ENCODE peak calls at places on chromosome 21, in four cellular contexts. R is tibial artery, G is heart left ventricle, T is fibroblast of lung. K is an unnamed sample.

GRCh38 chr21:31873275-31873695 is 465 bp downstream of the HUNK start:
- DNase-seq in R (no peak), G (no peak), T (no peak), K (peak; percentile 32)

GRCh38 chr21:46459024-46459355 is 299 bp downstream of the DIP2A start:
- DNase-seq in R (no peak), G (no peak), T (no peak), K (no peak)

GRCh38 chr21:28832013-28832714 is 160.5 kb downstream of the LTN1 start:
- DNase-seq in R (no peak), G (no peak), T (no peak), K (no peak)

GRCh38 chr21:16117331-16117730 is 387.5 kb downstream of the USP25 start:
- DNase-seq in R (no peak), G (no peak), T (no peak), K (no peak)

GRCh38 chr21:27606422-27606821 is 639.5 kb upstream of the ADAMTS5 start:
- DNase-seq in R (no peak), G (no peak), T (no peak), K (no peak)

GRCh38 chr21:25563399-25564116 is 43.7 kb downstream of the MRPL39 start:
- DNase-seq in R (no peak), G (no peak), T (peak; percentile 53), K (no peak)

GRCh38 chr21:46048926-46049889 is 48.7 kb upstream of the COL6A2 start:
- DNase-seq in R (peak; percentile 93), G (peak; percentile 89), T (peak; percentile 100), K (peak; percentile 36)

GRCh38 chr21:45607021-45607921 is 36.3 kb upstream of the PCBP3 start:
- DNase-seq in R (peak; percentile 31), G (no peak), T (no peak), K (no peak)

GRCh38 chr21:35198004-35198403 is 148.9 kb upstream of the RUNX1 start:
- DNase-seq in R (no peak), G (no peak), T (peak; percentile 74), K (no peak)

GRCh38 chr21:17819878-17820232 is 699 bp upstream of the C21orf91 start:
- DNase-seq in R (no peak), G (no peak), T (no peak), K (no peak)

GRCh38 chr21:45064618-45065399 is 9.6 kb upstream of the ADARB1 start:
- DNase-seq in R (peak; percentile 73), G (no peak), T (no peak), K (no peak)

GRCh38 chr21:31203371-31204054 is 140.5 kb downstream of the TIAM1 start:
- DNase-seq in R (no peak), G (no peak), T (peak; percentile 45), K (no peak)

GRCh38 chr21:45778686-45779085 is 135.2 kb downstream of the PCBP3 start:
- DNase-seq in R (no peak), G (no peak), T (no peak), K (no peak)

GRCh38 chr21:31290765-31291164 is 53.3 kb downstream of the TIAM1 start:
- DNase-seq in R (no peak), G (no peak), T (no peak), K (no peak)

GRCh38 chr21:45119812-45120211 is 45.4 kb downstream of the ADARB1 start:
- DNase-seq in R (no peak), G (no peak), T (no peak), K (no peak)

GRCh38 chr21:31798842-31799691 is 67.1 kb upstream of the SCAF4 start:
- DNase-seq in R (no peak), G (no peak), T (no peak), K (no peak)

GRCh38 chr21:45852886-45853400 is 128.6 kb upstream of the COL6A1 start:
- DNase-seq in R (no peak), G (no peak), T (no peak), K (no peak)

GRCh38 chr21:15001773-15002647 is 62.8 kb downstream of the NRIP1 start:
- DNase-seq in R (no peak), G (no peak), T (no peak), K (no peak)

GRCh38 chr21:35153671-35154070 is 104.6 kb upstream of the RUNX1 start:
- DNase-seq in R (no peak), G (no peak), T (no peak), K (no peak)

GRCh38 chr21:45293726-45294401 is 6.2 kb upstream of the POFUT2 start:
- DNase-seq in R (no peak), G (no peak), T (no peak), K (peak; percentile 27)

GRCh38 chr21:28447453-28447852 is 545.2 kb downstream of the LTN1 start:
- DNase-seq in R (no peak), G (no peak), T (no peak), K (no peak)

GRCh38 chr21:24424786-24425185 is 1182.5 kb downstream of the MRPL39 start:
- DNase-seq in R (no peak), G (no peak), T (no peak), K (no peak)

GRCh38 chr21:16534408-16535099 is 804.8 kb downstream of the USP25 start:
- DNase-seq in R (peak; percentile 87), G (peak; percentile 71), T (peak; percentile 87), K (peak; percentile 46)

GRCh38 chr21:16179732-16180131 is 449.9 kb downstream of the USP25 start:
- DNase-seq in R (no peak), G (no peak), T (no peak), K (no peak)

GRCh38 chr21:28256420-28256831 is 736.3 kb downstream of the LTN1 start:
- DNase-seq in R (no peak), G (no peak), T (no peak), K (peak; percentile 65)

GRCh38 chr21:34845521-34846213 is 176.9 kb downstream of the CLIC6 start:
- DNase-seq in R (no peak), G (no peak), T (peak; percentile 93), K (no peak)

GRCh38 chr21:25402134-25402957 is 204.9 kb downstream of the MRPL39 start:
- DNase-seq in R (no peak), G (no peak), T (no peak), K (no peak)

GRCh38 chr21:45452696-45453307 is 47.8 kb downstream of the COL18A1 start:
- DNase-seq in R (no peak), G (no peak), T (no peak), K (no peak)

GRCh38 chr21:27157097-27157496 is 190.2 kb upstream of the ADAMTS5 start:
- DNase-seq in R (no peak), G (no peak), T (no peak), K (no peak)

GRCh38 chr21:28393279-28393678 is 599.4 kb downstream of the LTN1 start:
- DNase-seq in R (no peak), G (no peak), T (no peak), K (peak; percentile 59)

GRCh38 chr21:21921410-21922232 is 923.4 kb downstream of the NCAM2 start:
- DNase-seq in R (no peak), G (no peak), T (peak; percentile 37), K (no peak)

GRCh38 chr21:29008373-29008772 is 10.8 kb downstream of the RWDD2B start:
- DNase-seq in R (no peak), G (no peak), T (no peak), K (no peak)

GRCh38 chr21:45590726-45591618 is 48.7 kb upstream of the SLC19A1 start:
- DNase-seq in R (peak; percentile 62), G (peak; percentile 40), T (no peak), K (no peak)

GRCh38 chr21:37231671-37232070 is 35.5 kb downstream of the VPS26C start:
- DNase-seq in R (no peak), G (no peak), T (no peak), K (no peak)

GRCh38 chr21:34598931-34599400 is 15.9 kb downstream of the RCAN1 start:
- DNase-seq in R (no peak), G (no peak), T (peak; percentile 38), K (no peak)

GRCh38 chr21:27134513-27134912 is 167.6 kb upstream of the ADAMTS5 start:
- DNase-seq in R (no peak), G (no peak), T (peak; percentile 27), K (no peak)

GRCh38 chr21:16624468-16625102 is 888.3 kb upstream of the CXADR start:
- DNase-seq in R (no peak), G (no peak), T (no peak), K (no peak)

GRCh38 chr21:34129039-34129891 is 55.9 kb downstream of the MRPS6 start:
- DNase-seq in R (peak; percentile 87), G (peak; percentile 85), T (peak; percentile 92), K (no peak)

GRCh38 chr21:38261851-38262250 is 5.1 kb downstream of the KCNJ15 start:
- DNase-seq in R (no peak), G (no peak), T (peak; percentile 62), K (no peak)
- H3K27ac ChIP-seq in R (no peak overlapping the region), G (no peak overlapping the region), T (no peak overlapping the region), K (no peak overlapping the region)

GRCh38 chr21:42651515-42652401 is 1.7 kb upstream of the PDE9A start:
- DNase-seq in R (no peak), G (no peak), T (no peak), K (no peak)

GRCh38 chr21:42650441-42651421 is 2.7 kb upstream of the PDE9A start:
- DNase-seq in R (no peak), G (peak; percentile 22), T (no peak), K (no peak)

GRCh38 chr21:42648606-42649005 is 4.8 kb upstream of the PDE9A start:
- DNase-seq in R (no peak), G (peak; percentile 5), T (no peak), K (no peak)

GRCh38 chr21:42649122-42650032 is 4.0 kb upstream of the PDE9A start:
- DNase-seq in R (no peak), G (peak; percentile 6), T (no peak), K (no peak)

DNA sequence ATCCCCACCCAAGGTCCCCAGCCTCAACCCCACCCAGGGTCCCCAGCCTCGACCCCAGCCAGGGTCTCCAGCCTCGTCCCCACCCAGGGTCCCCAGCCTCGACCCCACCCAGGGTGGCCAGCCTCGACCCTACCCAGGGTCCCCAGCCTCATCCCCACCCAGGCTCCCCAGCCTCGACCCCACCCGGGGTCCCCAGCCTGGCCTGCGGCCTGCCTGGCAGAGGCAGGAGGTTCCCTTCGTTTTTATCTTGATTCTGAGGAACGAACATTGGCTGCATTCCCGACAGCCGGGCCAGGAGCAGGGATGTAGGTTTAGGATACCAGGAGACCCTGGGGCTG is 3.4 kb upstream of the PDE9A start:
- DNase-seq in R (no peak), G (no peak), T (no peak), K (no peak)
- H3K27me3 ChIP-seq in R (no peaks in the 10 kb centered on the region), G (peaks cover 13% of the 10 kb centered on the region), T (peaks cover 15% of the 10 kb centered on the region), K (no peaks in the 10 kb centered on the region)

GRCh38 chr21:44052830-44053226 is 40.7 kb downstream of the TRAPPC10 start:
- DNase-seq in R (peak; percentile 41), G (no peak), T (no peak), K (no peak)
- H3K27ac ChIP-seq in R (no peak overlapping the region), G (no peak overlapping the region), T (no peak overlapping the region), K (no peak overlapping the region)

GRCh38 chr21:42122398-42122797 is 51.3 kb downstream of the UMODL1 start:
- DNase-seq in R (no peak), G (no peak), T (no peak), K (no peak)
- H3K27me3 ChIP-seq in R (no peaks in the 10 kb centered on the region), G (peaks cover 6% of the 10 kb centered on the region), T (peaks cover 26% of the 10 kb centered on the region), K (no peaks in the 10 kb centered on the region)

GRCh38 chr21:41622201-41622600 is 114.2 kb upstream of the TMPRSS2 start:
- DNase-seq in R (no peak), G (no peak), T (no peak), K (no peak)
- H3K27ac ChIP-seq in R (no peak overlapping the region), G (no peak overlapping the region), T (no peak overlapping the region), K (no peak overlapping the region)

DNA sequence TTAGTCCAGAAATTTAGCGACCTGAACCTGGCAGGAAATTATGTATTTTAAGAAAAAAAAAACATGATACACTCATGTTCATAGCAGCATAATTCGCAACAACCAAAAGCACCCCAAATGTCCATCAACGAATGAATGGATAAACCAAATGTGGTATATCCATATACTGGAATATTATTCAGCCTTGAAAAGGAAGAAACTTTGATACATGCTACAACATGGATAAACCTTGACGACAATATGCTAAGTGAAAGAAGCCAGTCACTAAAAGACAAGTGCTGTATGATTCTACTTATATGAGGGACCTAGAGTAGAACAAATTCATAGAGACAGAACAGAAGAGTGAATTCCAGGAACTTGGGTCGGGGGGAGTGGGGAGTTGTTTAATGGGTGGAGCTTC is 698 bp upstream of the OLIG1 start:
- DNase-seq in R (no peak), G (no peak), T (no peak), K (no peak)
- H3K27me3 ChIP-seq in R (no peaks in the 10 kb centered on the region), G (peaks cover 46% of the 10 kb centered on the region), T (peaks cover 62% of the 10 kb centered on the region), K (no peaks in the 10 kb centered on the region)

K was measured in pancreas.